ENCODE peak calls at places on chromosomes 3 and 15, in ten cellular contexts. One of them, this sample, is unnamed.

GRCh38 chr15:47870956-47871625 is 153.8 kb downstream of the SEMA6D start:
- DNase-seq in A549: no peak
- DNase-seq in endothelial cell of umbilical vein: peak
- DNase-seq in RWPE2: no peak
- DNase-seq in HL-60: no peak
- DNase-seq in cardiac muscle cell: peak
- DNase-seq in hepatocyte: peak
- DNase-seq in WTC11: no peak
- DNase-seq in astrocyte of the cerebellum: peak
- DNase-seq in endothelial cell: no peak
- DNase-seq in this sample: no peak

GRCh38 chr3:119294402-119294888 is 262 bp downstream of the ARHGAP31 start:
- DNase-seq in endothelial cell: no peak
- DNase-seq in HL-60: no peak
- DNase-seq in RWPE2: no peak
- DNase-seq in A549: peak
- DNase-seq in WTC11: no peak
- DNase-seq in astrocyte of the cerebellum: no peak
- DNase-seq in cardiac muscle cell: no peak
- DNase-seq in endothelial cell of umbilical vein: no peak
- DNase-seq in hepatocyte: peak
- DNase-seq in this sample: peak

GRCh38 chr3:133563186-133563591 is 10.3 kb upstream of the CDV3 start:
- DNase-seq in cardiac muscle cell: no peak
- DNase-seq in WTC11: no peak
- DNase-seq in HL-60: no peak
- DNase-seq in RWPE2: no peak
- DNase-seq in A549: no peak
- DNase-seq in endothelial cell of umbilical vein: no peak
- DNase-seq in hepatocyte: no peak
- DNase-seq in endothelial cell: no peak
- DNase-seq in astrocyte of the cerebellum: no peak
- DNase-seq in this sample: no peak

GRCh38 chr3:32428092-32429068 is 36.7 kb downstream of the CMTM7 start:
- DNase-seq in HL-60: no peak
- DNase-seq in WTC11: no peak
- DNase-seq in endothelial cell of umbilical vein: no peak
- DNase-seq in astrocyte of the cerebellum: no peak
- DNase-seq in endothelial cell: no peak
- DNase-seq in RWPE2: no peak
- DNase-seq in A549: no peak
- DNase-seq in cardiac muscle cell: no peak
- DNase-seq in hepatocyte: no peak
- DNase-seq in this sample: no peak

GRCh38 chr3:196292281-196292923 is 4.9 kb upstream of the PCYT1A start:
- DNase-seq in endothelial cell of umbilical vein: no peak
- DNase-seq in cardiac muscle cell: no peak
- DNase-seq in astrocyte of the cerebellum: no peak
- DNase-seq in A549: no peak
- DNase-seq in hepatocyte: no peak
- DNase-seq in RWPE2: no peak
- DNase-seq in endothelial cell: no peak
- DNase-seq in WTC11: peak
- DNase-seq in HL-60: no peak
- DNase-seq in this sample: no peak

GRCh38 chr3:56758539-56758981 is 43.2 kb downstream of the ARHGEF3 start:
- DNase-seq in A549: peak
- DNase-seq in hepatocyte: peak
- DNase-seq in endothelial cell of umbilical vein: peak
- DNase-seq in cardiac muscle cell: peak
- DNase-seq in RWPE2: no peak
- DNase-seq in WTC11: no peak
- DNase-seq in HL-60: peak
- DNase-seq in astrocyte of the cerebellum: peak
- DNase-seq in endothelial cell: no peak
- DNase-seq in this sample: peak

GRCh38 chr3:41234823-41235722 is 35.8 kb downstream of the CTNNB1 start:
- DNase-seq in endothelial cell: no peak
- DNase-seq in cardiac muscle cell: peak
- DNase-seq in astrocyte of the cerebellum: peak
- DNase-seq in hepatocyte: no peak
- DNase-seq in HL-60: no peak
- DNase-seq in A549: no peak
- DNase-seq in WTC11: no peak
- DNase-seq in endothelial cell of umbilical vein: no peak
- DNase-seq in RWPE2: no peak
- DNase-seq in this sample: no peak

GRCh38 chr3:41200669-41201021 is 1.3 kb downstream of the CTNNB1 start:
- DNase-seq in hepatocyte: peak
- DNase-seq in endothelial cell: peak
- DNase-seq in astrocyte of the cerebellum: no peak
- DNase-seq in cardiac muscle cell: peak
- DNase-seq in WTC11: no peak
- DNase-seq in RWPE2: no peak
- DNase-seq in endothelial cell of umbilical vein: peak
- DNase-seq in A549: no peak
- DNase-seq in HL-60: no peak
- DNase-seq in this sample: peak

GRCh38 chr15:43492266-43492665 is 690 bp downstream of the TP53BP1 start:
- DNase-seq in A549: no peak
- DNase-seq in endothelial cell of umbilical vein: peak
- DNase-seq in astrocyte of the cerebellum: no peak
- DNase-seq in endothelial cell: no peak
- DNase-seq in hepatocyte: no peak
- DNase-seq in WTC11: no peak
- DNase-seq in cardiac muscle cell: no peak
- DNase-seq in HL-60: no peak
- DNase-seq in RWPE2: no peak
- DNase-seq in this sample: no peak

GRCh38 chr3:188962253-188963247 is 209.2 kb upstream of the TPRG1 start:
- DNase-seq in HL-60: no peak
- DNase-seq in RWPE2: no peak
- DNase-seq in endothelial cell of umbilical vein: no peak
- DNase-seq in WTC11: no peak
- DNase-seq in endothelial cell: no peak
- DNase-seq in hepatocyte: no peak
- DNase-seq in astrocyte of the cerebellum: no peak
- DNase-seq in cardiac muscle cell: peak
- DNase-seq in A549: no peak
- DNase-seq in this sample: no peak

GRCh38 chr15:42707068-42707467 is 29.9 kb downstream of the CDAN1 start:
- DNase-seq in HL-60: no peak
- DNase-seq in endothelial cell: no peak
- DNase-seq in astrocyte of the cerebellum: peak
- DNase-seq in hepatocyte: no peak
- DNase-seq in RWPE2: no peak
- DNase-seq in WTC11: no peak
- DNase-seq in cardiac muscle cell: peak
- DNase-seq in A549: peak
- DNase-seq in endothelial cell of umbilical vein: peak
- DNase-seq in this sample: no peak

GRCh38 chr3:105364113-105364512 is 2.6 kb upstream of the ALCAM start:
- DNase-seq in endothelial cell: no peak
- DNase-seq in RWPE2: no peak
- DNase-seq in astrocyte of the cerebellum: no peak
- DNase-seq in hepatocyte: no peak
- DNase-seq in WTC11: no peak
- DNase-seq in cardiac muscle cell: peak
- DNase-seq in HL-60: no peak
- DNase-seq in A549: no peak
- DNase-seq in endothelial cell of umbilical vein: peak
- DNase-seq in this sample: no peak

DNA sequence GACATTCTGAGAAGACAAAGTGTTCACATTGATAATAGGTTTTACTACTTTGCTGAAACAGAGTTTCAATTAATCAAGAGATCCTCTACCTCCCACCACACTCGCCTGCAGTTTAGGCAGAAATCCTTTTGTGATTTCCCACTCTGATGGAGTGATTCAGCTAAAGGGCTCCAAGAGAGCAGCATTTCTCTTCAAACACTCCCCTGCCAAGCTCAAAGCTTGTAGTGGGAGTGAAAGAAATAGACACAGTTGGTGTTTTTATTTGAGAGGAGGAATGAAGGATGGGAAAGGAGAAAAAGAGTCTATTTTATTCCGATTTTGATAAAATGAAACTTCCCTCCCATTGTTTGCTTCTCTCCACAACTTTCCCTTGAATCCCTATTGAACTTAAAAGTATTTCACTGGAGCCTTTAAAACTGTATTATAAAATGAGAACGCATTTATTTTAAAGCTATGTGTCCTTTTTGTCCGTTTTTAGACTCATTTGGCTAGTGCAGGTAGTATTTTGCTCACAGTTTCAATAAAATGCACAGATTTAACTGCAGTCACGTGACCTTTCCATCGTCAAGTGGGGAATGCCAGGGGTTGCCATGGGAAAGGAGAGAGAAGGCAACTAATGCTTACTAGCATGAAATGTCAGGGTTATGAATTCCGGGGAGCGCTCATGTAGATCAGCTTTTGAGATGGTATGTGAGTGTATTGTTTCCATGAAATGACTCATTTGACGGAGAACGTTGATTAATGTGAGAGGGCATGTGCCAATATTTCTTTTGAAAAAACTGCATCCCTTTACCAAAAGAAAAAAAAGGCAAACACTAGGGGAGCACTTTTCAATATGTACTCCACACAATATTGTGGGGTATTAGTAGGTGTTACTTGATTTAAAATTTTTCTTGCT is 7.7 kb upstream of the OSBPL11 start:
- DNase-seq in WTC11: no peak
- DNase-seq in endothelial cell: no peak
- DNase-seq in hepatocyte: no peak
- DNase-seq in cardiac muscle cell: peak
- DNase-seq in HL-60: no peak
- DNase-seq in A549: no peak
- DNase-seq in endothelial cell of umbilical vein: peak
- DNase-seq in astrocyte of the cerebellum: peak
- DNase-seq in RWPE2: peak
- DNase-seq in this sample: peak
- TF ChIP-seq CTCF in WTC11: no peak
- TF ChIP-seq CTCF in endothelial cell: no peak
- TF ChIP-seq CTCF in hepatocyte: no peak
- TF ChIP-seq CTCF in cardiac muscle cell: peak
- TF ChIP-seq CTCF in HL-60: no peak
- TF ChIP-seq CTCF in A549: no peak
- TF ChIP-seq CTCF in endothelial cell of umbilical vein: peak
- TF ChIP-seq CTCF in astrocyte of the cerebellum: peak
- TF ChIP-seq CTCF in RWPE2: peak
- TF ChIP-seq CTCF in this sample: no peak

GRCh38 chr3:159732172-159733111 is 256.2 kb upstream of the IL12A start:
- DNase-seq in astrocyte of the cerebellum: peak
- DNase-seq in RWPE2: peak
- DNase-seq in WTC11: peak
- DNase-seq in A549: peak
- DNase-seq in hepatocyte: peak
- DNase-seq in HL-60: no peak
- DNase-seq in endothelial cell: peak
- DNase-seq in cardiac muscle cell: peak
- DNase-seq in endothelial cell of umbilical vein: peak
- DNase-seq in this sample: peak
- TF ChIP-seq CTCF in astrocyte of the cerebellum: no peak
- TF ChIP-seq CTCF in RWPE2: peak
- TF ChIP-seq CTCF in WTC11: no peak
- TF ChIP-seq CTCF in A549: no peak
- TF ChIP-seq CTCF in hepatocyte: no peak
- TF ChIP-seq CTCF in HL-60: no peak
- TF ChIP-seq CTCF in endothelial cell: no peak
- TF ChIP-seq CTCF in cardiac muscle cell: no peak
- TF ChIP-seq CTCF in endothelial cell of umbilical vein: no peak
- TF ChIP-seq CTCF in this sample: no peak

DNA sequence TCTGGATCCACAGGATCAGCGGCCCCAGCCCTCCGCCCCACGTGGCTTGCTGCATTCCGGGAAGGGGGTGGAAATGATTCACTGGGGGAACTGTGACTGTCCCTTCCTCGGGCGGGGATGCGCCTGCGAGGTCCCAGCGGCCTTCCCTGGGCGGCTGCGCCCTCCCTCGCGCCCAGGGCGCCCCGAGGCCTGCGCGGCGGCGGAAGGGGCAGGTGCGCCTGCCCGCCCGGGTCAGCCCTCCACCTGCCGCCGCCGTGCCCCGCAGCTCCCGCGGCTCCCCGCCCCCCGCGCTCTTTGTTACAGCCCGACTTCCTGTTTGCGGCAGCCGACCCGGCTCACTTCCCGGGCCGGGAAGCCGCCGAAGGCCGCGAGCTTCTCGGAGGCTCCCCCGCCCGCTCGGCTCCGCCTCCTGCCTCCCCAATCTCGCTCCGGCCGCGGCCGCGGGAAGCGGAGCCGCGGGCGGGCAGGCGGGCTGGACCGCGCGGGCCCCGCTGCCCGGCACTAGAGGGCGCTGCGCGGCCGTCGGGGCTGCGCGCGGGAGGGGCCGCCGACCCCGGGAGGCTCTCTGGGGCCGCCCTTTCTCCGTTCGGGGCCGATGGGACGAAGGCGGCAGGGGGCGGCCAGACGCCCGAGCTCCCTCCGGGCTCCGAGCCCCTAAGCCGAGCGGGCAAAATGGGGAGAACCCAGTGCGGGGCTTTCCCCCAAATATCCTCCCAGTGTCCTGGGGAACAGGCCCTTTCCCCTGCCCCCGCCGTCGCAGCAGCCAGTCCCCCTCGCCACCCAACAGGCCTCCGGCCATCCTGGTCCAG is 11.5 kb upstream of the CHAC1 start:
- DNase-seq in hepatocyte: peak
- DNase-seq in WTC11: peak
- DNase-seq in A549: peak
- DNase-seq in cardiac muscle cell: peak
- DNase-seq in endothelial cell: peak
- DNase-seq in HL-60: peak
- DNase-seq in astrocyte of the cerebellum: peak
- DNase-seq in endothelial cell of umbilical vein: peak
- DNase-seq in RWPE2: peak
- DNase-seq in this sample: peak
- TF ChIP-seq CTCF in hepatocyte: peak
- TF ChIP-seq CTCF in WTC11: peak
- TF ChIP-seq CTCF in A549: peak
- TF ChIP-seq CTCF in cardiac muscle cell: peak
- TF ChIP-seq CTCF in endothelial cell: peak
- TF ChIP-seq CTCF in HL-60: peak
- TF ChIP-seq CTCF in astrocyte of the cerebellum: peak
- TF ChIP-seq CTCF in endothelial cell of umbilical vein: peak
- TF ChIP-seq CTCF in RWPE2: peak
- TF ChIP-seq CTCF in this sample: no peak

DNA sequence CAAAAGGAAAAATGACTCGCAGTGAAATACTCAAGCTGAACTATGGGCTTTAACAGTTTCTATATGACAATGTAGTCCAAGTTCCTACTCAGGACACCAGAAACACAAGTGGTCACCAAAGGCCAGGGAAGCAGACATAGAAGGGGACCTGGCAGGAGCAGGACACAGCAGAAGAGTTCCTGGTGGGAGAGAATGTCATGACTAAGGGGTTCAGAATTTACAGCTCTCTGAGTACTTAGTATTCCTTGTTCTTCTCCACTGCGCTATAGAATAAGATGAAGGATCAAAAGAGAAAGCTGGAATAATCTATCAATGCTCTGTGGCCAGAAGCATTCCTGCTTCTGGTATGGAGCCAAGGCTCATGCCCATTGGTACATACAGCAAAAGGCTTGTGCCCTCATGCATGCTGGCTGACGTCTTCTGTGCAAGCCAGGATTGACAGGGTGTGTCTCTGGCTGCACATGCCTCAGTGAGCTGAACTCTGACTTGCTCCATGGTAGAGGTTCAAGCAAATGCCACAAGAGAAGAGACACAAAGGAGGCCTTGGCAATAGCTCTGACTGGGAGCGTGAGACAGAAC is 128.7 kb upstream of the SLC2A2 start:
- DNase-seq in WTC11: no peak
- DNase-seq in HL-60: no peak
- DNase-seq in endothelial cell of umbilical vein: no peak
- DNase-seq in cardiac muscle cell: no peak
- DNase-seq in hepatocyte: no peak
- DNase-seq in astrocyte of the cerebellum: peak
- DNase-seq in A549: no peak
- DNase-seq in endothelial cell: no peak
- DNase-seq in RWPE2: no peak
- DNase-seq in this sample: no peak
- TF ChIP-seq CTCF in WTC11: no peak
- TF ChIP-seq CTCF in HL-60: no peak
- TF ChIP-seq CTCF in endothelial cell of umbilical vein: no peak
- TF ChIP-seq CTCF in cardiac muscle cell: no peak
- TF ChIP-seq CTCF in hepatocyte: no peak
- TF ChIP-seq CTCF in astrocyte of the cerebellum: no peak
- TF ChIP-seq CTCF in A549: no peak
- TF ChIP-seq CTCF in endothelial cell: no peak
- TF ChIP-seq CTCF in RWPE2: no peak
- TF ChIP-seq CTCF in this sample: no peak

This sample was measured in Calu3.